ENCODE peak calls at places on chromosomes 1 and 21, in five cellular contexts. R is aorta, V is DMS 273 treated with DMSO at 0.1 percent for 48 hours, E is germinal center, L is memory B cell. X is an unnamed sample.

GRCh38 chr1:170531758-170532657 is at the start of gene GORAB:
- DNase-seq in L (peak), R (peak), E (peak), V (peak), X (peak)

GRCh38 chr1:33377013-33377412 is 53.9 kb downstream of the PHC2 start:
- DNase-seq in E (no peak), V (no peak), L (no peak), R (no peak), X (no peak)

GRCh38 chr1:51564124-51564523 is 45.1 kb upstream of the EPS15 start:
- DNase-seq in L (no peak), V (no peak), R (no peak), E (peak), X (no peak)

GRCh38 chr21:45592626-45593134 is 50.4 kb upstream of the SLC19A1 start:
- DNase-seq in E (no peak), L (no peak), V (no peak), R (peak), X (no peak)

GRCh38 chr1:67759692-67760029 is 73.6 kb downstream of the GNG12 start:
- DNase-seq in R (no peak), L (no peak), E (no peak), V (no peak), X (peak)

GRCh38 chr21:34337741-34338140 is 26.1 kb upstream of the KCNE2 start:
- DNase-seq in R (no peak), L (no peak), V (no peak), E (no peak), X (no peak)

GRCh38 chr21:45600248-45600647 is 43.3 kb upstream of the PCBP3 start:
- DNase-seq in V (no peak), E (no peak), L (no peak), R (peak), X (no peak)

GRCh38 chr1:6448749-6449631 is 17.0 kb downstream of the TNFRSF25 start:
- DNase-seq in R (no peak), V (no peak), E (no peak), L (no peak), X (peak)

GRCh38 chr1:247273013-247273412 is 17.1 kb downstream of the VN1R5 start:
- DNase-seq in E (no peak), L (no peak), V (peak), R (no peak), X (no peak)

GRCh38 chr21:45513741-45514310 is 28.4 kb downstream of the SLC19A1 start:
- DNase-seq in E (no peak), V (no peak), R (peak), L (no peak), X (no peak)

GRCh38 chr1:56189946-56190920 is 389.1 kb downstream of the PLPP3 start:
- DNase-seq in L (no peak), R (no peak), E (no peak), V (no peak), X (no peak)

GRCh38 chr1:115877511-115877910 is 36.6 kb upstream of the NHLH2 start:
- DNase-seq in R (no peak), V (no peak), E (no peak), L (no peak), X (peak)

GRCh38 chr1:206672011-206672688 is 12.6 kb upstream of the MAPKAPK2 start:
- DNase-seq in L (no peak), V (no peak), R (no peak), E (no peak), X (peak)

GRCh38 chr1:193110864-193111263 is 5.7 kb upstream of the GLRX2 start:
- DNase-seq in L (no peak), R (no peak), V (no peak), E (no peak), X (no peak)

GRCh38 chr1:177355575-177355974 is 184.8 kb downstream of the BRINP2 start:
- DNase-seq in L (no peak), R (no peak), V (no peak), E (no peak), X (no peak)

GRCh38 chr21:23887709-23888303 is 1719.5 kb downstream of the MRPL39 start:
- DNase-seq in V (no peak), L (peak), E (peak), R (no peak), X (no peak)

GRCh38 chr1:243898278-243898677 is 48.2 kb upstream of the AKT3 start:
- DNase-seq in R (no peak), E (no peak), L (no peak), V (no peak), X (no peak)

GRCh38 chr1:234955107-234955731 is 173.4 kb downstream of the TOMM20 start:
- DNase-seq in E (no peak), V (no peak), R (no peak), L (no peak), X (no peak)

GRCh38 chr1:26360051-26360806 is 6.3 kb upstream of the CRYBG2 start:
- DNase-seq in L (peak), E (no peak), R (no peak), V (no peak), X (no peak)

GRCh38 chr1:115135681-115136080 is 46.4 kb upstream of the TSPAN2 start:
- DNase-seq in E (no peak), R (no peak), L (no peak), V (no peak), X (no peak)

GRCh38 chr1:200487650-200488049 is 77.8 kb upstream of the ZNF281 start:
- DNase-seq in V (no peak), E (no peak), L (no peak), R (no peak), X (no peak)

GRCh38 chr1:21357161-21357560 is 66.9 kb upstream of the ECE1 start:
- DNase-seq in L (no peak), E (no peak), R (no peak), V (no peak), X (no peak)

GRCh38 chr1:86068126-86068805 is 88.3 kb downstream of the COL24A1 start:
- DNase-seq in R (no peak), V (no peak), E (no peak), L (no peak), X (no peak)

GRCh38 chr1:11868331-11868730 is 9.6 kb upstream of the NPPB start:
- DNase-seq in E (no peak), V (no peak), R (no peak), L (no peak), X (no peak)

GRCh38 chr1:30336550-30337426 is 386.6 kb downstream of the MATN1 start:
- DNase-seq in E (no peak), L (no peak), V (no peak), R (peak), X (no peak)

GRCh38 chr21:41707231-41707988 is 59.4 kb downstream of the RIPK4 start:
- DNase-seq in E (no peak), L (no peak), V (no peak), R (no peak), X (no peak)